ENCODE peak calls at places on chromosomes 12 and 14, in six cellular contexts. P is GM23248, Z is neural progenitor cell, K is hepatocyte, S is HCT116, R is GM23338. D is an unnamed sample.

GRCh38 chr14:50773632-50774541 is 57.1 kb downstream of the NIN start:
- DNase-seq in P (peak), S (no peak), Z (peak), K (peak), R (peak), D (peak)

GRCh38 chr12:54390668-54391551 is 6.4 kb upstream of the ZNF385A start:
- DNase-seq in R (peak), K (peak), Z (peak), S (no peak), P (no peak), D (peak)

GRCh38 chr14:99209409-99209808 is 62.6 kb downstream of the BCL11B start:
- DNase-seq in S (no peak), Z (no peak), R (no peak), K (no peak), P (no peak), D (no peak)

GRCh38 chr12:4648099-4648498 is 752 bp downstream of the AKAP3 start:
- DNase-seq in Z (no peak), S (no peak), R (no peak), P (peak), K (peak), D (no peak)

GRCh38 chr12:38689704-38690103 is 215.7 kb downstream of the CPNE8 start:
- DNase-seq in P (peak), K (no peak), R (no peak), S (no peak), Z (no peak), D (peak)

GRCh38 chr12:125983094-125983783 is 918.0 kb downstream of the AACS start:
- DNase-seq in S (no peak), Z (peak), P (no peak), R (peak), K (peak), D (no peak)

GRCh38 chr12:99067171-99067785 is 422.2 kb downstream of the APAF1 start:
- DNase-seq in P (no peak), K (no peak), R (no peak), Z (no peak), S (no peak), D (no peak)

GRCh38 chr14:69141550-69141949 is 11.4 kb downstream of the DCAF5 start:
- DNase-seq in S (no peak), Z (no peak), R (no peak), P (no peak), K (no peak), D (no peak)

GRCh38 chr12:6476496-6476895 is 6.0 kb upstream of the VAMP1 start:
- DNase-seq in Z (no peak), S (no peak), P (peak), K (no peak), R (no peak), D (no peak)

GRCh38 chr12:56631790-56632700 is 1.9 kb upstream of the BAZ2A start:
- DNase-seq in R (peak), K (peak), P (peak), S (no peak), Z (peak), D (peak)

GRCh38 chr12:12502813-12503146 is 59.9 kb downstream of the DUSP16 start:
- DNase-seq in K (no peak), R (no peak), P (no peak), Z (no peak), S (no peak), D (no peak)

GRCh38 chr14:42110167-42110566 is 503.5 kb downstream of the LRFN5 start:
- DNase-seq in K (no peak), Z (peak), R (peak), S (no peak), P (peak), D (peak)

GRCh38 chr14:29282169-29282568 is 515.6 kb downstream of the FOXG1 start:
- DNase-seq in R (no peak), P (peak), Z (no peak), S (no peak), K (no peak), D (peak)

GRCh38 chr12:86543716-86544115 is 287.5 kb upstream of the MGAT4C start:
- DNase-seq in S (no peak), Z (peak), P (no peak), K (no peak), R (no peak), D (no peak)

GRCh38 chr14:21163721-21164120 is 7.9 kb upstream of the OR5AU1 start:
- DNase-seq in R (no peak), S (no peak), Z (no peak), P (no peak), K (no peak), D (no peak)

GRCh38 chr14:100304825-100305445 is 1.3 kb downstream of the SLC25A29 start:
- DNase-seq in K (peak), P (peak), S (no peak), R (peak), Z (peak), D (peak)

GRCh38 chr14:64695071-64695470 is 9.2 kb upstream of the PLEKHG3 start:
- DNase-seq in S (no peak), K (no peak), R (no peak), P (no peak), Z (no peak), D (peak)

GRCh38 chr12:80531646-80532045 is 87.6 kb downstream of the PTPRQ start:
- DNase-seq in S (no peak), Z (no peak), P (no peak), R (no peak), K (no peak), D (no peak)
- TF ChIP-seq EZH2 in S (no peak), Z (no peak), P (no peak), R (no peak), K (no peak), D (no peak)

GRCh38 chr12:2637371-2637770 is 157.4 kb upstream of the FKBP4 start:
- DNase-seq in S (no peak), P (no peak), R (no peak), K (no peak), Z (no peak), D (no peak)
- H3K27ac ChIP-seq in S (no peak), P (no peak), R (no peak), K (no peak), Z (no peak), D (no peak)

DNA sequence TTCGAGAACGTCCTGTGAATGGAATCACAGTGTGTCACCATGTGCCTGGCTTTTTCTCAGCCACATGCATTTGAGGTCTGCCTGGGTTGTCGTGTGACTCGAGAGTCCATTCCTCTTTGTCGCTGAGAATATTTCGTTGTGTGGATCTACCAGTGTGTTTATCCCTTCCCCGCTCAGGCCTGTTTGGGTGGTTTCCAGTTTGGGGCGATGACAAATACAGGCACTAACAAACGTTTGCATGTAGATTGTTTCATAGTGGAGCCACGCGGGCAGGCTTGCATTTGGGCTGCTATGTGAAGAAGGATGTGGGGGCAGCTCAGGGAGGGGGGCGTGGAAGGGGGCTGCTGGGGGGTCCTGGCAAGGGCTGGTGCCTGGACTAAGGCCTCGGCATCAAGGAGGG is 14.1 kb downstream of the RIN3 start:
- DNase-seq in Z (no peak), P (no peak), S (no peak), R (no peak), K (no peak), D (no peak)
- TF ChIP-seq EZH2phosphoT487 in Z (no peak), P (no peak), S (no peak), R (no peak), K (no peak), D (no peak)

GRCh38 chr12:48965447-48965846 is 6.1 kb downstream of the WNT10B start:
- DNase-seq in R (peak), Z (peak), S (no peak), P (peak), K (no peak), D (no peak)
- TF ChIP-seq EZH2 in R (no peak), Z (no peak), S (no peak), P (no peak), K (no peak), D (no peak)